ENCODE peak calls at places on chromosome 4, in five cellular contexts. Q is A549, K is upper lobe of right lung, F is NCI-H146, U is uterus. H is an unnamed sample.
A peak's percentile ranks its signal among the peaks of the same experiment; 100 is the strongest.

GRCh38 chr4:46270986-46271596 is 118.8 kb downstream of the GABRA2 start:
- DNase-seq in U (no peak), F (peak; percentile 3), K (no peak), Q (peak; percentile 2), H (peak; percentile 1)

GRCh38 chr4:10983274-10983673 is 298.7 kb upstream of the CLNK start:
- DNase-seq in U (no peak), K (no peak), F (peak; percentile 19), Q (no peak), H (no peak)

GRCh38 chr4:145484240-145484846 is 2.7 kb downstream of the SMAD1 start:
- DNase-seq in K (no peak), F (no peak), U (no peak), Q (no peak), H (no peak)

GRCh38 chr4:105196523-105197145 is 50.0 kb downstream of the TET2 start:
- DNase-seq in Q (peak; percentile 6), F (no peak), U (no peak), K (no peak), H (no peak)

GRCh38 chr4:82561745-82562552 is at the start of gene TMEM150C:
- DNase-seq in F (peak; percentile 84), U (no peak), K (no peak), Q (peak; percentile 48), H (no peak)

GRCh38 chr4:127501103-127501502 is 131.7 kb upstream of the INTU start:
- DNase-seq in Q (no peak), F (no peak), K (no peak), U (no peak), H (no peak)

GRCh38 chr4:78693777-78694456 is 82.2 kb upstream of the BMP2K start:
- DNase-seq in U (no peak), K (no peak), Q (no peak), F (no peak), H (no peak)

GRCh38 chr4:70670332-70671014 is 4.2 kb upstream of the JCHAIN start:
- DNase-seq in U (no peak), K (no peak), F (no peak), Q (peak; percentile 34), H (no peak)

GRCh38 chr4:41550308-41550707 is 12.4 kb downstream of the LIMCH1 start:
- DNase-seq in U (no peak), F (no peak), K (no peak), Q (no peak), H (no peak)

GRCh38 chr4:179196511-179196910 is 1754.3 kb upstream of the AGA start:
- DNase-seq in Q (no peak), F (no peak), U (no peak), K (no peak), H (no peak)

GRCh38 chr4:2811830-2812599 is 19.1 kb downstream of the SH3BP2 start:
- DNase-seq in U (no peak), F (peak; percentile 68), Q (no peak), K (peak; percentile 90), H (peak; percentile 88)